ENCODE peak calls at places on chromosomes 6 and 20, in seven cellular contexts. Q, C, G, E, V, U and O are unnamed samples.
A peak's percentile ranks its signal among the peaks of the same experiment; 100 is the strongest.

GRCh38 chr6:73942581-73942980 is 246.6 kb downstream of the CD109 start:
- DNase-seq in Q (no peak), C (peak; percentile 82), G (no peak), E (no peak), V (no peak), U (no peak), O (peak; percentile 39)

GRCh38 chr20:36847009-36847709 is 28.8 kb upstream of the TLDC2 start:
- DNase-seq in Q (no peak), C (peak; percentile 77), G (no peak), E (no peak), V (no peak), U (no peak), O (peak; percentile 79)

GRCh38 chr6:45075246-45075645 is 252.9 kb upstream of the RUNX2 start:
- DNase-seq in Q (no peak), C (no peak), G (no peak), E (no peak), V (no peak), U (no peak), O (no peak)

GRCh38 chr6:7909323-7910276 is 988 bp downstream of the TXNDC5 start:
- DNase-seq in Q (peak; percentile 57), C (peak; percentile 84), G (peak; percentile 84), E (no peak), V (no peak), U (peak; percentile 79), O (peak; percentile 71)

GRCh38 chr6:7769702-7770101 is 43.8 kb downstream of the BMP6 start:
- DNase-seq in Q (no peak), C (no peak), G (no peak), E (no peak), V (no peak), U (no peak), O (no peak)

GRCh38 chr6:1388927-1389790 is at the start of gene FOXF2:
- DNase-seq in Q (no peak), C (peak; percentile 79), G (peak; percentile 61), E (no peak), V (no peak), U (peak; percentile 75), O (no peak)

GRCh38 chr6:151082079-151082478 is 157.7 kb upstream of the AKAP12 start:
- DNase-seq in Q (no peak), C (peak; percentile 7), G (no peak), E (no peak), V (no peak), U (no peak), O (peak; percentile 14)

GRCh38 chr6:110520188-110520956 is 44.0 kb upstream of the SLC22A16 start:
- DNase-seq in Q (no peak), C (no peak), G (no peak), E (no peak), V (no peak), U (no peak), O (no peak)

GRCh38 chr20:46270977-46271744 is 37.1 kb downstream of the CDH22 start:
- DNase-seq in Q (no peak), C (no peak), G (no peak), E (no peak), V (no peak), U (no peak), O (no peak)

GRCh38 chr6:35543459-35544193 is 30.9 kb upstream of the TULP1 start:
- DNase-seq in Q (peak; percentile 71), C (peak; percentile 89), G (no peak), E (no peak), V (no peak), U (no peak), O (no peak)

GRCh38 chr6:108874470-108875160 is 26.4 kb downstream of the ARMC2 start:
- DNase-seq in Q (no peak), C (no peak), G (no peak), E (peak; percentile 68), V (no peak), U (no peak), O (no peak)

GRCh38 chr20:41169791-41170351 is 32.5 kb downstream of the PLCG1 start:
- DNase-seq in Q (no peak), C (no peak), G (no peak), E (peak; percentile 29), V (no peak), U (no peak), O (peak; percentile 36)

GRCh38 chr6:150537893-150538292 is 61.8 kb upstream of the PLEKHG1 start:
- DNase-seq in Q (no peak), C (no peak), G (no peak), E (no peak), V (no peak), U (no peak), O (no peak)

GRCh38 chr20:9392892-9393857 is 121.2 kb upstream of the LAMP5 start:
- DNase-seq in Q (peak; percentile 65), C (peak; percentile 90), G (peak; percentile 9), E (no peak), V (no peak), U (peak; percentile 65), O (peak; percentile 65)

GRCh38 chr6:40719671-40720374 is 132.7 kb upstream of the LRFN2 start:
- DNase-seq in Q (no peak), C (peak; percentile 76), G (no peak), E (no peak), V (no peak), U (peak; percentile 57), O (no peak)

GRCh38 chr6:169723991-169724553 is at the start of gene PHF10:
- DNase-seq in Q (no peak), C (no peak), G (peak; percentile 86), E (peak; percentile 59), V (no peak), U (no peak), O (peak; percentile 61)

GRCh38 chr6:35260642-35261570 is 1.4 kb downstream of the ZNF76 start:
- DNase-seq in Q (no peak), C (no peak), G (no peak), E (no peak), V (no peak), U (no peak), O (no peak)

GRCh38 chr6:165850434-165851019 is 187.5 kb upstream of the PDE10A start:
- DNase-seq in Q (peak; percentile 71), C (peak; percentile 90), G (peak; percentile 83), E (peak; percentile 54), V (no peak), U (peak; percentile 86), O (peak; percentile 73)

GRCh38 chr20:24581443-24582170 is 112.2 kb downstream of the SYNDIG1 start:
- DNase-seq in Q (no peak), C (no peak), G (no peak), E (no peak), V (no peak), U (no peak), O (no peak)

GRCh38 chr20:4560667-4561066 is 161.0 kb upstream of the PRND start:
- DNase-seq in Q (no peak), C (no peak), G (no peak), E (no peak), V (no peak), U (no peak), O (no peak)

GRCh38 chr6:118574051-118574865 is 26.2 kb downstream of the PLN start:
- DNase-seq in Q (no peak), C (peak; percentile 78), G (no peak), E (no peak), V (no peak), U (no peak), O (no peak)
- H3K9me3 ChIP-seq in Q (peaks cover 16% of the 10 kb centered on the region), C (peaks cover 67% of the 10 kb centered on the region), G (peaks cover 12% of the 10 kb centered on the region), E (peaks cover 21% of the 10 kb centered on the region), V (peaks cover 10% of the 10 kb centered on the region), U (no peaks in the 10 kb centered on the region), O (no peaks in the 10 kb centered on the region)

GRCh38 chr6:3789896-3790558 is 38.5 kb upstream of the PXDC1 start:
- DNase-seq in Q (no peak), C (no peak), G (no peak), E (no peak), V (no peak), U (no peak), O (no peak)
- H3K4me3 ChIP-seq in Q (no peak overlapping the region), C (no peak overlapping the region), G (no peak overlapping the region), E (no peak overlapping the region), V (no peak overlapping the region), U (no peak overlapping the region), O (no peak overlapping the region)

DNA sequence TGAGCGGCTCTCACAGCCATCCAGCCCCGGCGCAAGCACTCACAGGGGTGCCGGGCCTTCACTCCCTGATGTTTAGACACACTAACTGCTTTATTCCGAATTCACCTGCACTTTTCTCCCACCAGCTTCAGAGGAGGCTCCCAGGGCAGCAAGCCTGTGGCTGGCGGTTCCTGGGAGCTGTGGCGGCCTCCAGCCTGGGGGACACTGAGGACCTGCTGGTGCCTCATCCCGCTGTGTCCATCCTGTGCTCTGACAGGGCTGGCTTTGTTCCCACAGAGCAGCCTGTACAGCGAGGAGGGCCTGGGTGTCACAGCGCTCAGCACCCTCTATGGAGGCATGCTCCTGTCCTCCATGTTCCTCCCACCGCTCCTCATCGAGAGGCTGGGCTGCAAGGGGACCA is 3.1 kb downstream of the UNC93A start:
- DNase-seq in Q (no peak), C (no peak), G (no peak), E (no peak), V (no peak), U (no peak), O (no peak)
- H3K9me3 ChIP-seq in Q (no peaks in the 10 kb centered on the region), C (peaks cover 7% of the 10 kb centered on the region), G (no peaks in the 10 kb centered on the region), E (no peaks in the 10 kb centered on the region), V (no peaks in the 10 kb centered on the region), U (no peaks in the 10 kb centered on the region), O (no peaks in the 10 kb centered on the region)

GRCh38 chr20:43682446-43682845 is 15.5 kb downstream of the MYBL2 start:
- DNase-seq in Q (no peak), C (no peak), G (peak; percentile 5), E (no peak), V (no peak), U (no peak), O (no peak)
- H3K4me3 ChIP-seq in Q (no peak overlapping the region), C (no peak overlapping the region), G (no peak overlapping the region), E (no peak overlapping the region), V (no peak overlapping the region), U (no peak overlapping the region), O (no peak overlapping the region)

DNA sequence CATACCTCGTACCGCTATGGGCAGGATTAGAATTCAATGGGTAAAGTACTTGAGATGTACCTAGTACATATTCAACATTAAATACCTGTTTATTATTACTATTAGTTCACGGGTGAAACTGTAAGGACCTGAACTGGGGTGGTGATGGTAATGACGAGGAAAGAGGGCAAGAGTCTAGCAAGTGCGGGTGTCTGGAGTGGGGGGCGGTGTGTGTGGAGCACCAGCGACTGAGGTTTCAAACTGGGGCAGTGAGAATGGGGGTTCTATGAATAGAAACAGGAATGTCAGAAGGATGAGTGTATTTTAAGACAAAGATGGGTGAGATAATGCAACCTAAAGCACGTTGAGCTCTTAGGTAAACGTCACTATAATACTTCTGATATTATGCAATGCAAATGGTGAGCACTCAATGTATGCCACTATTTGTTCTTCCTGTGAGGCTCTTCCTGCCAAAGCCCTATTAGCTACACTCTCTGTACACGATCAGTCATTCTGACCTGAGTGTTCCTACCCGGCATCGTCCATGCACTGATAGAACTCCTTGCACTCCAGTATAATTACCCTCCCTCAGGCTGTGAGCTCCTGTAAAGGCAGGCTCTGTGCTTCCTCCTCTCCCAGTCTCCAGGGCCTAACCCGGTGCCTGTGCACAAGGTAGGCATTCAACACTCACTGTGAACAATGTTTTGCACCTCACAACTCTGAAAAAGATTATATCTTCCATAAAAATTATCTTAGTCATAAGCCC is 55.1 kb downstream of the ALDH5A1 start:
- DNase-seq in Q (no peak), C (no peak), G (no peak), E (no peak), V (no peak), U (no peak), O (peak; percentile 12)
- H3K9me3 ChIP-seq in Q (no peaks in the 10 kb centered on the region), C (no peaks in the 10 kb centered on the region), G (no peaks in the 10 kb centered on the region), E (no peaks in the 10 kb centered on the region), V (no peaks in the 10 kb centered on the region), U (no peaks in the 10 kb centered on the region), O (no peaks in the 10 kb centered on the region)